ENCODE peak calls at places on chromosomes 13 and 19, in seven cellular contexts. B is GM23248, W is lower lobe of right lung, Z is aorta, Y is tibial artery, G is psoas muscle, I is Peyer's patch. L is an unnamed sample. For H3K4me1, the result is how much of the 10 kb centered on the place peaks cover.

GRCh38 chr13:91721413-91721812 is 323.0 kb downstream of the GPC5 start:
- DNase-seq in G (no peak), Y (no peak), I (no peak), W (no peak), B (no peak), Z (no peak), L (no peak)

GRCh38 chr19:44748426-44749254 is at the start of gene BCL3:
- DNase-seq in W (peak), Y (peak), I (peak), B (peak), Z (peak), G (peak), L (peak)

GRCh38 chr19:52936958-52937334 is 13.7 kb upstream of the ZNF888 start:
- DNase-seq in B (no peak), Z (no peak), I (no peak), Y (peak), W (no peak), G (no peak), L (no peak)

GRCh38 chr13:75139291-75139690 is 342.7 kb downstream of the TBC1D4 start:
- DNase-seq in I (no peak), Y (no peak), Z (no peak), B (peak), W (no peak), G (no peak), L (no peak)

GRCh38 chr13:84870190-84870589 is 929.0 kb downstream of the SLITRK6 start:
- DNase-seq in Y (no peak), G (no peak), B (peak), W (no peak), I (no peak), Z (no peak), L (no peak)

GRCh38 chr13:38979891-38980627 is 10.6 kb downstream of the STOML3 start:
- DNase-seq in B (peak), Y (no peak), Z (no peak), W (no peak), G (peak), I (no peak), L (no peak)

GRCh38 chr19:1262687-1263123 is 6.4 kb upstream of the CIRBP start:
- DNase-seq in Y (no peak), Z (no peak), W (no peak), G (peak), B (no peak), I (no peak), L (peak)

GRCh38 chr13:40668335-40668734 is 1.9 kb upstream of the FOXO1 start:
- DNase-seq in G (peak), I (peak), W (no peak), Y (peak), B (peak), Z (no peak), L (no peak)

GRCh38 chr13:68345963-68346362 is 1115.8 kb upstream of the PCDH9 start:
- DNase-seq in G (no peak), Y (no peak), I (no peak), B (no peak), W (no peak), Z (no peak), L (no peak)

GRCh38 chr13:51179432-51179971 is 42.7 kb upstream of the FAM124A start:
- DNase-seq in B (no peak), I (no peak), Z (no peak), G (no peak), W (no peak), Y (no peak), L (no peak)

GRCh38 chr19:46546194-46546896 is 50.7 kb upstream of the PNMA8B start:
- DNase-seq in Y (no peak), W (peak), G (peak), Z (no peak), B (peak), I (peak), L (no peak)

GRCh38 chr19:45870798-45871197 is 6.7 kb downstream of the FOXA3 start:
- DNase-seq in I (no peak), W (no peak), Z (no peak), Y (no peak), B (no peak), G (no peak), L (no peak)

GRCh38 chr19:17579523-17580244 is 24.2 kb downstream of the COLGALT1 start:
- DNase-seq in G (peak), B (peak), W (peak), Z (peak), Y (no peak), I (peak), L (no peak)

GRCh38 chr19:371501-372160 is 27.0 kb upstream of the MIER2 start:
- DNase-seq in W (no peak), Y (no peak), G (no peak), B (peak), Z (no peak), I (no peak), L (no peak)

GRCh38 chr13:85441364-85441763 is 357.9 kb downstream of the SLITRK6 start:
- DNase-seq in G (no peak), Z (no peak), W (no peak), B (no peak), I (no peak), Y (no peak), L (no peak)

GRCh38 chr19:48741222-48741999 is 1.0 kb upstream of the RASIP1 start:
- DNase-seq in Y (no peak), I (peak), B (peak), Z (no peak), G (peak), W (no peak), L (no peak)

GRCh38 chr13:113148407-113148806 is 10.0 kb upstream of the PROZ start:
- DNase-seq in B (no peak), G (no peak), Y (no peak), W (no peak), I (no peak), Z (no peak), L (no peak)

GRCh38 chr13:51804295-51805172 is 571 bp upstream of the DHRS12 start:
- DNase-seq in I (peak), W (no peak), Y (no peak), Z (no peak), G (peak), B (peak), L (no peak)

GRCh38 chr19:2042485-2043268 is 8.4 kb downstream of the MKNK2 start:
- DNase-seq in G (peak), I (peak), W (peak), B (no peak), Z (peak), Y (no peak), L (no peak)

GRCh38 chr19:53818756-53819155 is 5.4 kb downstream of the NLRP12 start:
- DNase-seq in G (no peak), Z (no peak), I (no peak), Y (no peak), W (no peak), B (no peak), L (no peak)

GRCh38 chr13:21683034-21683733 is 12.3 kb downstream of the FGF9 start:
- DNase-seq in B (peak), I (no peak), G (no peak), W (no peak), Y (no peak), Z (no peak), L (no peak)

GRCh38 chr13:46345866-46346265 is 41.2 kb downstream of the RUBCNL start:
- DNase-seq in W (no peak), Y (no peak), Z (no peak), I (no peak), B (peak), G (no peak), L (no peak)

GRCh38 chr19:18366027-18366435 is 19.9 kb upstream of the GDF15 start:
- DNase-seq in W (no peak), Z (no peak), B (peak), G (no peak), Y (no peak), I (no peak), L (no peak)

GRCh38 chr19:45764947-45765346 is 4.1 kb downstream of the SIX5 start:
- DNase-seq in W (no peak), B (no peak), Y (peak), G (no peak), I (no peak), Z (no peak), L (no peak)

GRCh38 chr19:46466536-46467199 is 4.7 kb downstream of the PNMA8A start:
- DNase-seq in I (no peak), G (peak), Y (peak), W (no peak), B (peak), Z (peak), L (no peak)

GRCh38 chr19:13692096-13692495 is 72.2 kb upstream of the MRI1 start:
- DNase-seq in Z (no peak), B (peak), I (no peak), W (no peak), Y (no peak), G (no peak), L (no peak)

GRCh38 chr19:582497-583197 is 7.0 kb upstream of the HCN2 start:
- DNase-seq in G (no peak), I (no peak), B (peak), W (no peak), Y (no peak), Z (peak), L (no peak)

GRCh38 chr13:94886191-94886590 is 173.8 kb upstream of the SOX21 start:
- DNase-seq in W (no peak), Z (no peak), I (no peak), G (no peak), B (no peak), Y (no peak), L (no peak)

GRCh38 chr19:34505321-34506025 is 23.9 kb downstream of the WTIP start:
- DNase-seq in B (no peak), G (no peak), W (no peak), Y (peak), I (peak), Z (no peak), L (peak)

GRCh38 chr19:46411088-46412033 is 2.0 kb downstream of the CCDC8 start:
- DNase-seq in W (peak), G (no peak), I (no peak), Z (no peak), Y (no peak), B (no peak), L (no peak)

GRCh38 chr19:47492571-47493377 is 8.8 kb upstream of the KPTN start:
- DNase-seq in B (no peak), G (peak), I (no peak), W (no peak), Z (no peak), Y (no peak), L (no peak)

GRCh38 chr19:51702103-51702753 is 9.1 kb downstream of the SPACA6 start:
- DNase-seq in I (peak), Y (peak), W (peak), G (peak), B (peak), Z (peak), L (peak)

GRCh38 chr19:43224855-43225253 is 19.4 kb upstream of the PSG4 start:
- DNase-seq in W (no peak), G (no peak), Z (no peak), I (no peak), Y (no peak), B (no peak), L (no peak)

GRCh38 chr19:50932018-50932689 is 20.7 kb downstream of the KLK5 start:
- DNase-seq in G (no peak), Z (no peak), B (no peak), I (no peak), Y (no peak), W (no peak), L (peak)

DNA sequence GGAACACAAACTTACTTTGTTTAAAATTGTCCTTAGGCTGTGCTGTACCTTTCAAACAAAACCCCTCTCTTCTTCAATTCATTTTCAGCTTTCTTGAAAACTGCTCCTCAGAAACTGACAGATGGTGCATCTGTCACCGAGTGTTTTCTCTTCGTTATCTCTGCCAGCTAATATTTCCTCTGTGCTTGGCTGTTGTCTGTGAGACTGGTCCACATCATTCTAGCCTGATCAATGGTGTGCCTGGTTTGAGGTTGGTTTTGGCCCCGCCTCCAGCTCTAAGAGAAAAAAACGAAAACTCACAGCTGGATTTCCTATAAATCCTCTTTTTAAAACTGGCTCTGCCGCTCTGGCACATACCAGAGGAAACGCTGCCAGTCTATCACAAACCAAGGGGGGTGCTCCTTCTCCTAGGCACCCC is 79.7 kb downstream of the STARD13 start:
- DNase-seq in I (no peak), G (no peak), W (no peak), Z (no peak), Y (peak), B (no peak), L (no peak)
- H3K4me1 ChIP-seq in I (under half), G (under half), W (half or more), Z (under half), Y (half or more), B (under half), L (under half)

DNA sequence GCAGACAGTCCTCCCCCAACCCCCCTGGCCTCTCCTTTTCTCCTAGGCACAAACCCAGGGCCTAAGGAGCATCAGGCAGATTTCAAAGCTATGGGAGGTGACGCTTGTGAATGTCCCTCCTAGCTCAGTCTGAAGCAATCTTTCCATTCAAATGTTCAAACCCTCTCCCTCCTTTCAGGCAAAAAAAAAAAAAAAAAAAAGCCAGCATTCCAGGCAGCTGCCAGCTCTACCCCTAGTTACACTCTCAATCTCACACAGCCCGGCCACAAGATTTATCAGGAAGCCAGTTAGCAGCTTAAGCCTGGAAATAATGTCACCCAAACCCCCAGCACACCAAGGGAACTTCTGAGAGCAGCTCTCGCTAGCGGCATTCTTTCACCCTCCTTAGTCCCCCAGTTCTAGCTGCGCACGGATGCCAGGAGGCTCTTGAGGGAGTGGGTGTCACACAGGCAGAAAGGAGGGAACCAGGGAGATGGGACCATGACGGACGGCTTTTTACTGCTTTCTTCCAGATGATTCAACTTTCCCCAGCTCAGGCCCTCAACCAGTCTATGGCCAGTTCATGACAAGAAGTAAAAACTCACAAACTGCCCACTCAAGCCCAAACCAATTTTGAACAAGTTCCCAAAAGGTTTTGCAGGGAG is 6.3 kb downstream of the SH3GL1 start:
- DNase-seq in Y (no peak), I (no peak), W (no peak), G (no peak), B (peak), Z (no peak), L (no peak)
- H3K4me1 ChIP-seq in Y (half or more), I (under half), W (half or more), G (half or more), B (half or more), Z (under half), L (under half)

GRCh38 chr13:25901460-25902376 is 150.1 kb downstream of the SHISA2 start:
- DNase-seq in G (no peak), Z (no peak), B (no peak), I (no peak), W (no peak), Y (no peak), L (no peak)
- H3K4me1 ChIP-seq in G (under half), Z (under half), B (under half), I (under half), W (under half), Y (under half), L (under half)

GRCh38 chr19:55486971-55487883 is 1.0 kb upstream of the SSC5D start:
- DNase-seq in Y (peak), B (peak), Z (peak), I (no peak), G (peak), W (no peak), L (no peak)
- H3K4me1 ChIP-seq in Y (half or more), B (under half), Z (under half), I (under half), G (under half), W (under half), L (under half)

GRCh38 chr19:55391702-55392615 is 6.2 kb downstream of the RPL28 start:
- DNase-seq in W (no peak), I (no peak), G (no peak), B (peak), Z (no peak), Y (no peak), L (no peak)

GRCh38 chr19:55392820-55393219 is 7.1 kb downstream of the RPL28 start:
- DNase-seq in Y (no peak), Z (no peak), I (no peak), B (no peak), W (no peak), G (no peak), L (no peak)

GRCh38 chr19:55389386-55390317 is 3.9 kb downstream of the RPL28 start:
- DNase-seq in Y (no peak), Z (peak), B (no peak), I (no peak), G (no peak), W (no peak), L (no peak)

GRCh38 chr19:55391191-55391670 is 5.5 kb downstream of the RPL28 start:
- DNase-seq in Z (no peak), W (no peak), B (no peak), G (no peak), Y (no peak), I (no peak), L (no peak)

GRCh38 chr19:55390461-55390880 is 4.7 kb downstream of the RPL28 start:
- DNase-seq in W (no peak), Y (no peak), G (no peak), B (no peak), I (no peak), Z (no peak), L (no peak)
- H3K4me1 ChIP-seq in W (under half), Y (under half), G (under half), B (under half), I (under half), Z (under half), L (under half)

GRCh38 chr19:16203256-16204004 is 5.7 kb downstream of the AP1M1 start:
- DNase-seq in W (no peak), B (no peak), Z (peak), G (no peak), Y (peak), I (peak), L (no peak)
- H3K4me1 ChIP-seq in W (under half), B (under half), Z (under half), G (under half), Y (under half), I (under half), L (under half)

DNA sequence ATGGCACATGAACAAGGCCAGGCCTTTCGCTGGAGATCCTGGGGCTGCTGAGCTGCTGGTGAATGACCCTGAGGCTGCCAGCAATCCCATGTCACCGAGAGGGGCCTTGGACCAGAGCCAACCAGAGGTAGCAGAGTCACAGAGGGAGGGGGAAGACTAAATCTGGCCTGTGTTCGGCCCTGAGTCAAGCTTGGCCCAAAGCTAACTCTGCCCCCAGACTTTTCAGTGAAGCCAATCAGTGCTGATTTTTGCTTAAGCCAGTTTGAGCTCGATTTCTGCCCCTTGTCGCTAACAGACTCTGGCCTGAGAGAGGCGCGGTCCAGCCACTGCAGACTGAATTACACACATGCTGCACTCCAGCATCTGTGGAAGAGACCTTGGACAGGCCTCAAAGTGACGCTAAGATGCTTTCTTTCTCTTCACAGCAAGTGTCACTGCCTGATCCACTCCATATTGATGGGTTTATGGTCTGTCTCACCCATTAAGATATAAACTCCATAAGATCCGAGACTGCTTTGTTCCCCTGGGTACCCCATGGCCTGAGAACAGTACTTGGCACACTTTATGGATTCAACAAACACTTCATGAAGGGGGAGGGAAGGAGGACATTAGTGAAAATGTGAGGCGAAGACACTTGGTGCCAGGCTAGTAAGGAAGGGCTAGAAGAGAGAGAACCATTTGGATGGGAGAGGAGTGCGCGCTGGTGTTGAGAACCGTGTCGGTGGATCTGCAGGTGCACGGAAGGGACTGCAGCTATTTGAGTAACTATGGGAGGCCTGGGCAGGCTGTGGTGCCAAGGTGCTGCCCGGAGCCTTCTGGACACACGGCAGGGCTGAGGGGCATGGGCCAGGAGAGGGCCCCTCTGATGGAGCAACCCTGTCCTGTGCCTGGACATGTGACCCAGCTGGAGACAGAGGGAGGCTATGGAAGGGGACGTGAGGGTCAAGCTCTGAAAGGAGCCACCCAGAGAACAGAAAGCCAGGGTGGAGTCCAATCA is 17.6 kb downstream of the RANBP3 start:
- DNase-seq in Z (no peak), I (no peak), W (no peak), Y (no peak), B (no peak), G (no peak), L (no peak)
- H3K4me1 ChIP-seq in Z (under half), I (under half), W (half or more), Y (half or more), B (under half), G (under half), L (under half)

DNA sequence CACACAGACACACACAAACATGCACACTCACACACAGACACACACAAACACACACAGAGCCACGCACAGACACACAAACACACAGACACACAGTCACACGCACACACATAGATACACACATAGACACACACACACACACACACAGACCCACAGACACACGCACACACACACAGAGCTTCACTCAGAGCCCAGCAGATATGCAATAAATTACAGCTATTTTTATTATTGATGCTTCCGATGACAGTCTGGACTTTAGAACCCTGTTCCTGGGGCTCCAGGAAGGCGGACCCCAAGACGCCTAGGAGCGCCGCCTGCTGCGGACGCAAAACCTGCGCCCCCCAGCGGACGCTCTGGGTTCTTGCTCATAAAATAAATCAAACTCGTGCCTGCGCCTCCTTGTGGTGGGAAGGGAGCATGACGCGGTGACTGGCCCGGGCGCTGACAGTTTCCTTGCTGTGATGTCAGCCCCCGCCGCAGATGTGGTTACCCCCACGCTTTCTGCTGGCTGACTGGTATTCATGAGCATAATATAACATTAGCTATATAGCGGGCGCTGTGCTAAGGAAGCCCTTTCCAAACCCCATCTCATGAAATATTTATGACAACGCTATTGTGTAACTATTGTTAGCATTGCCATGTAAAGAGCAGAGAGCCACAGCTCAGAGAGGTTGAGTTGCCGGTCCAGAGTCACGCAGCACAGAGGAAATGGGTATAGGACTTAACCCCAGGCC is 64.4 kb upstream of the TM9SF2 start:
- DNase-seq in G (peak), B (peak), Y (peak), W (peak), I (peak), Z (peak), L (peak)
- H3K4me1 ChIP-seq in G (under half), B (under half), Y (under half), W (under half), I (under half), Z (under half), L (under half)

L was measured in breast epithelium.